ENCODE peak calls at places on chromosomes 11 and 22, in six cellular contexts. K is ovary, Z is heart right ventricle, B is lower lobe of right lung, Y is Peyer's patch, O is cardiac muscle cell. X is an unnamed sample. For H3K27me3 and H3K4me1, the result is how much of the 10 kb centered on the place peaks cover.

GRCh38 chr11:96969251-96969650 is 579.4 kb downstream of the JRKL start:
- DNase-seq in Z (no peak), O (no peak), B (no peak), Y (no peak), K (no peak), X (no peak)

GRCh38 chr11:72585762-72586590 is 88.2 kb downstream of the PDE2A start:
- DNase-seq in K (peak), B (peak), O (peak), Z (peak), Y (peak), X (peak)

GRCh38 chr11:69721745-69722144 is 17.9 kb upstream of the FGF19 start:
- DNase-seq in K (no peak), B (no peak), Y (no peak), Z (no peak), O (no peak), X (no peak)

GRCh38 chr11:70025308-70025707 is 52.8 kb upstream of the ANO1 start:
- DNase-seq in O (no peak), Y (no peak), B (no peak), Z (no peak), K (no peak), X (no peak)

GRCh38 chr11:118054712-118055640 is 21.9 kb upstream of the TMPRSS4 start:
- DNase-seq in O (no peak), Z (no peak), K (no peak), B (no peak), Y (no peak), X (no peak)

GRCh38 chr11:62108017-62108750 is 15.6 kb upstream of the INCENP start:
- DNase-seq in K (no peak), Y (no peak), Z (no peak), B (no peak), O (peak), X (no peak)

GRCh38 chr11:125433454-125434121 is 62.5 kb downstream of the FEZ1 start:
- DNase-seq in K (peak), O (peak), Y (no peak), Z (peak), B (no peak), X (peak)

GRCh38 chr11:78646564-78647185 is 72.0 kb upstream of the NARS2 start:
- DNase-seq in B (no peak), O (peak), K (no peak), Z (no peak), Y (no peak), X (no peak)

GRCh38 chr22:35835998-35836691 is 118.5 kb downstream of the APOL5 start:
- DNase-seq in K (peak), Y (no peak), O (peak), Z (peak), B (no peak), X (peak)

GRCh38 chr22:29117799-29118477 is 45.1 kb downstream of the KREMEN1 start:
- DNase-seq in O (peak), Z (no peak), B (no peak), Y (no peak), K (no peak), X (no peak)

GRCh38 chr11:86722041-86722440 is 49.6 kb upstream of the ME3 start:
- DNase-seq in Z (no peak), K (no peak), O (peak), Y (no peak), B (no peak), X (no peak)

GRCh38 chr22:20523118-20523983 is 15.9 kb downstream of the MED15 start:
- DNase-seq in Z (no peak), K (no peak), Y (no peak), B (peak), O (peak), X (no peak)

GRCh38 chr11:122601131-122602125 is 54.1 kb upstream of the UBASH3B start:
- DNase-seq in O (peak), B (no peak), Y (no peak), K (no peak), Z (no peak), X (no peak)

GRCh38 chr11:77418155-77418980 is 55.5 kb downstream of the PAK1 start:
- DNase-seq in Y (no peak), Z (no peak), O (no peak), K (no peak), B (no peak), X (no peak)

GRCh38 chr11:47270331-47271271 is 668 bp downstream of the MADD start:
- DNase-seq in B (peak), K (no peak), O (peak), Y (peak), Z (no peak), X (no peak)

GRCh38 chr22:26828311-26828710 is 170.9 kb downstream of the MIAT start:
- DNase-seq in Y (no peak), B (no peak), K (no peak), Z (no peak), O (no peak), X (no peak)

GRCh38 chr22:40001800-40002577 is 7.2 kb downstream of the FAM83F start:
- DNase-seq in B (no peak), Z (no peak), O (no peak), Y (peak), K (no peak), X (no peak)

GRCh38 chr11:125376117-125376516 is 119.9 kb downstream of the FEZ1 start:
- DNase-seq in O (peak), Z (peak), B (no peak), Y (peak), K (peak), X (peak)

GRCh38 chr11:119222308-119222707 is 16.2 kb downstream of the CBL start:
- DNase-seq in O (peak), B (no peak), Y (no peak), Z (no peak), K (no peak), X (no peak)

GRCh38 chr11:108697872-108698473 is 33.1 kb downstream of the DDX10 start:
- DNase-seq in K (no peak), Z (no peak), Y (no peak), B (no peak), O (peak), X (no peak)

GRCh38 chr11:94775576-94776327 is 7.6 kb downstream of the AMOTL1 start:
- DNase-seq in Y (no peak), K (no peak), Z (no peak), O (no peak), B (no peak), X (no peak)

GRCh38 chr11:117435296-117435695 is 107.6 kb downstream of the CEP164 start:
- DNase-seq in Z (no peak), O (no peak), Y (no peak), B (no peak), K (no peak), X (no peak)

GRCh38 chr11:128669491-128669890 is 24.4 kb upstream of the FLI1 start:
- DNase-seq in Z (no peak), O (peak), B (no peak), K (no peak), Y (no peak), X (no peak)

GRCh38 chr11:69859275-69859934 is 40.2 kb upstream of the FGF3 start:
- DNase-seq in Z (no peak), K (no peak), Y (no peak), O (no peak), B (no peak), X (no peak)

GRCh38 chr11:123409886-123410549 is 20.1 kb upstream of the GRAMD1B start:
- DNase-seq in Y (no peak), O (no peak), Z (no peak), K (no peak), B (no peak), X (no peak)

DNA sequence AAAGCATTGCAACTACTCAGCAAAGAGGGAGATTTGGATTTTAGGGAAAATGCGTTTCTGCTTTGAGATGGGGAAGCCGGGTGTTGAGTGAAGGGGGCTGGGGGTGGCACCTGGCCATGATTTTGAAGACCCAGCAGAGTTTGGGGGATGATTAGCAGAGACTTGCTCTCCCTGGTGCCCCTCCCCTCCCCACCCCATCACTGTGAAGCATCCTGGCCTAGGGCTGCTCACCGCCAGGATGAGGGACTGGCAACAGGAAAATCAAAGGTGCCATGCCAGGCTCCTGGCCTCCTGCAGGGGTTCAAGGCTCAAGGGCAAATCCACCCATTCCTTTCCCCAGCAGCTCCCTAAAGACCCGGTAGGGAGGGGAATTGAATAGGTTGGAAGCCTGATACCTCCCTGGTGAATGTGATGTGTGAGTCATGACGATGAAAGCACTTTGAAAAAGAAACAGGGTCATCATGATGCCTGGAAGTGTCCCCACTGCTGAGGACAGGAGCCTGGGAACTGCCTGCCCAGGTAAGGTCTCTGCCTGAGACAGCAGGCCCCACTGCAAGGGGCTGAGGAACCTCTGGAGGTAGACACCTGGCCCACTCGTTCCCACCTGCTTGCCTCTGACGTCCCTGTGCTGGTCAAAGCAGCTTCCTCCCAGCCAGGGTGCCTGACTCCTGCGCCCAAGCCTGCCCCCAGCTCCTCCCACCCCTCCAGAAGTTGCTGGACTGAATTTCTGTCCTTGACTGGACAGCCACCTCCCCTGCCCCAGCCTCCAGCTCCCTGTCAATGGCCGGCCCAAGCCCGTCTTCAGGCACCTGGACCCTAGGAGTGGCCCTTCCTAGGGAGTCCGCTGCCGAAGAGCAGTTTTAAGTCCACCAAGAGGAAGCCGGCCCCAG is 1.7 kb downstream of the CHST1 start:
- DNase-seq in Y (no peak), B (no peak), Z (no peak), K (peak), O (no peak), X (no peak)
- H3K27me3 ChIP-seq in Y (under half), B (half or more), Z (under half), K (under half), O (half or more), X (half or more)

GRCh38 chr22:37503183-37503683 is 16.0 kb downstream of the CARD10 start:
- DNase-seq in K (no peak), Z (no peak), Y (no peak), B (no peak), O (no peak), X (no peak)
- H3K4me1 ChIP-seq in K (under half), Z (half or more), Y (half or more), B (half or more), O (under half), X (half or more)

GRCh38 chr11:27468643-27469332 is 3.8 kb downstream of the LGR4 start:
- DNase-seq in Y (no peak), K (no peak), B (no peak), Z (no peak), O (no peak), X (no peak)

GRCh38 chr11:27471067-27471587 is 1.5 kb downstream of the LGR4 start:
- DNase-seq in Z (no peak), K (no peak), O (no peak), Y (peak), B (no peak), X (no peak)

GRCh38 chr11:27471588-27472397 is 797 bp downstream of the LGR4 start:
- DNase-seq in B (peak), Y (peak), K (peak), O (peak), Z (peak), X (peak)

GRCh38 chr11:27469333-27469680 is 3.3 kb downstream of the LGR4 start:
- DNase-seq in B (no peak), Z (no peak), O (no peak), Y (no peak), K (no peak), X (no peak)

GRCh38 chr11:27470166-27470565 is 2.4 kb downstream of the LGR4 start:
- DNase-seq in O (no peak), B (no peak), K (no peak), Z (no peak), Y (no peak), X (no peak)
- H3K4me3 ChIP-seq in O (peak), B (no peak), K (peak), Z (no peak), Y (peak), X (peak)

GRCh38 chr11:44322243-44322642 is 12.3 kb upstream of the ALX4 start:
- DNase-seq in B (no peak), K (no peak), Z (no peak), Y (no peak), O (no peak), X (no peak)
- H3K27me3 ChIP-seq in B (half or more), K (under half), Z (half or more), Y (half or more), O (half or more), X (half or more)

X was measured in left ventricle myocardium inferior.